ENCODE peak calls at places on chromosomes 13 and 19, in nine cellular contexts. X is esophagus squamous epithelium; U is Caco-2; G is foreskin fibroblast; Y is AG10803; C is nephron progenitor cell; O is right lobe of liver; P is activated CD8-positive, alpha-beta T cell treated with anti-CD3 and anti-CD28 coated beads for 36 hours; R is transverse colon. L is an unnamed sample.

GRCh38 chr19:15118248-15118647 is 11.0 kb downstream of the SYDE1 start:
- DNase-seq in X (no peak), U (no peak), G (no peak), Y (no peak), C (no peak), O (no peak), P (no peak), R (no peak), L (no peak)

GRCh38 chr13:98065468-98065867 is 77.4 kb upstream of the FARP1 start:
- DNase-seq in X (no peak), U (no peak), G (no peak), Y (no peak), C (no peak), O (no peak), P (no peak), R (no peak), L (no peak)

GRCh38 chr13:51033431-51034185 is 77.5 kb downstream of the C13orf42 start:
- DNase-seq in X (no peak), U (no peak), G (no peak), Y (no peak), C (no peak), O (no peak), P (no peak), R (no peak), L (no peak)

GRCh38 chr13:95176611-95177259 is 124.5 kb downstream of the ABCC4 start:
- DNase-seq in X (no peak), U (no peak), G (no peak), Y (peak; percentile 87), C (no peak), O (no peak), P (no peak), R (no peak), L (no peak)

GRCh38 chr19:15187026-15188007 is 13.5 kb downstream of the NOTCH3 start:
- DNase-seq in X (no peak), U (no peak), G (no peak), Y (no peak), C (peak; percentile 27), O (no peak), P (no peak), R (no peak), L (no peak)

GRCh38 chr13:26476111-26476743 is 81.3 kb upstream of the WASF3 start:
- DNase-seq in X (no peak), U (no peak), G (no peak), Y (peak; percentile 71), C (peak; percentile 62), O (no peak), P (no peak), R (no peak), L (no peak)

GRCh38 chr19:33795370-33796163 is 1.1 kb upstream of the KCTD15 start:
- DNase-seq in X (no peak), U (peak; percentile 83), G (peak; percentile 79), Y (peak; percentile 83), C (peak; percentile 93), O (peak; percentile 89), P (peak; percentile 36), R (peak; percentile 82), L (peak; percentile 95)

GRCh38 chr13:110445722-110446569 is 115.6 kb downstream of the RAB20 start:
- DNase-seq in X (no peak), U (no peak), G (no peak), Y (no peak), C (no peak), O (no peak), P (no peak), R (no peak), L (no peak)

GRCh38 chr13:79779761-79780160 is 298.8 kb downstream of the NDFIP2 start:
- DNase-seq in X (no peak), U (peak; percentile 86), G (peak; percentile 77), Y (peak; percentile 80), C (no peak), O (no peak), P (no peak), R (peak; percentile 33), L (no peak)

GRCh38 chr13:28494861-28495585 is at the start of gene FLT1:
- DNase-seq in X (no peak), U (no peak), G (peak; percentile 54), Y (no peak), C (peak; percentile 71), O (peak; percentile 69), P (peak; percentile 59), R (no peak), L (peak; percentile 6)

GRCh38 chr19:30447276-30447870 is 75.2 kb downstream of the ZNF536 start:
- DNase-seq in X (no peak), U (no peak), G (peak; percentile 27), Y (peak; percentile 94), C (no peak), O (no peak), P (no peak), R (no peak), L (no peak)

GRCh38 chr13:22487932-22488331 is 692.8 kb upstream of the SGCG start:
- DNase-seq in X (no peak), U (no peak), G (no peak), Y (peak; percentile 8), C (no peak), O (no peak), P (no peak), R (no peak), L (no peak)

GRCh38 chr19:35153701-35154534 is 617 bp upstream of the FXYD5 start:
- DNase-seq in X (no peak), U (peak; percentile 65), G (peak; percentile 32), Y (peak; percentile 33), C (peak; percentile 76), O (no peak), P (peak; percentile 79), R (peak; percentile 56), L (peak; percentile 88)

GRCh38 chr13:52459668-52460067 is 4.4 kb downstream of the CKAP2 start:
- DNase-seq in X (no peak), U (no peak), G (peak; percentile 68), Y (peak; percentile 36), C (no peak), O (no peak), P (no peak), R (no peak), L (no peak)

GRCh38 chr13:88424463-88424862 is 753.3 kb downstream of the SLITRK5 start:
- DNase-seq in X (no peak), U (no peak), G (no peak), Y (no peak), C (no peak), O (no peak), P (no peak), R (no peak), L (no peak)

GRCh38 chr19:56622374-56622773 is 20.6 kb upstream of the SMIM17 start:
- DNase-seq in X (no peak), U (no peak), G (no peak), Y (no peak), C (no peak), O (no peak), P (no peak), R (no peak), L (no peak)
- TF ChIP-seq CTCF in X (no peak), U (no peak), G (no peak), Y (no peak), C (no peak), O (no peak), P (no peak), R (no peak), L (no peak)

GRCh38 chr19:49533551-49534488 is 6.0 kb downstream of the RCN3 start:
- DNase-seq in X (peak; percentile 28), U (no peak), G (peak; percentile 57), Y (peak; percentile 34), C (peak; percentile 92), O (peak; percentile 60), P (peak; percentile 88), R (peak; percentile 69), L (peak; percentile 83)
- TF ChIP-seq CTCF in X (peak; percentile 47), U (no peak), G (peak; percentile 3), Y (no peak), C (peak; percentile 34), O (no peak), P (peak; percentile 65), R (peak; percentile 20), L (peak; percentile 56)

GRCh38 chr13:102901615-102902305 is 55.9 kb downstream of the ERCC5 start:
- DNase-seq in X (no peak), U (no peak), G (peak; percentile 25), Y (no peak), C (no peak), O (no peak), P (no peak), R (no peak), L (no peak)

GRCh38 chr13:102905905-102906304 is 60.1 kb downstream of the ERCC5 start:
- DNase-seq in X (no peak), U (no peak), G (no peak), Y (no peak), C (no peak), O (no peak), P (no peak), R (no peak), L (no peak)

GRCh38 chr13:102902789-102903347 is 57.0 kb downstream of the ERCC5 start:
- DNase-seq in X (no peak), U (no peak), G (no peak), Y (no peak), C (no peak), O (peak; percentile 70), P (no peak), R (no peak), L (no peak)

GRCh38 chr13:102904408-102904862 is 58.6 kb downstream of the ERCC5 start:
- DNase-seq in X (no peak), U (no peak), G (no peak), Y (no peak), C (no peak), O (no peak), P (no peak), R (no peak), L (no peak)

GRCh38 chr13:102903659-102904407 is 58.0 kb downstream of the ERCC5 start:
- DNase-seq in X (no peak), U (no peak), G (no peak), Y (peak; percentile 12), C (no peak), O (no peak), P (no peak), R (no peak), L (no peak)
- TF ChIP-seq CTCF in X (peak; percentile 20), U (peak; percentile 24), G (peak; percentile 35), Y (peak; percentile 56), C (peak; percentile 60), O (peak; percentile 50), P (peak; percentile 53), R (peak; percentile 42), L (no peak)

GRCh38 chr19:18833141-18833476 is 1.4 kb downstream of the UPF1 start:
- DNase-seq in X (no peak), U (no peak), G (no peak), Y (peak; percentile 20), C (no peak), O (no peak), P (no peak), R (no peak), L (no peak)

GRCh38 chr19:18830488-18830887 is 1.3 kb upstream of the UPF1 start:
- DNase-seq in X (no peak), U (no peak), G (no peak), Y (no peak), C (no peak), O (no peak), P (no peak), R (no peak), L (no peak)

GRCh38 chr19:18833849-18834643 is 2.3 kb downstream of the UPF1 start:
- DNase-seq in X (no peak), U (no peak), G (no peak), Y (no peak), C (no peak), O (peak; percentile 52), P (peak; percentile 30), R (peak; percentile 50), L (peak; percentile 10)

GRCh38 chr19:18831524-18832330 is at the start of gene UPF1:
- DNase-seq in X (peak; percentile 55), U (peak; percentile 92), G (peak; percentile 92), Y (peak; percentile 88), C (peak; percentile 99), O (peak; percentile 97), P (peak; percentile 96), R (peak; percentile 96), L (peak; percentile 93)

GRCh38 chr19:18832331-18833140 is 777 bp downstream of the UPF1 start:
- DNase-seq in X (no peak), U (peak; percentile 65), G (no peak), Y (peak; percentile 25), C (peak; percentile 46), O (peak; percentile 56), P (peak; percentile 53), R (peak; percentile 42), L (peak; percentile 29)
- TF ChIP-seq CTCF in X (no peak), U (peak; percentile 56), G (peak; percentile 27), Y (peak; percentile 25), C (no peak), O (no peak), P (no peak), R (peak; percentile 19), L (no peak)